ENCODE peak calls at places on chromosomes 6 and 20, in five cellular contexts. Y is effector memory CD8-positive, alpha-beta T cell; T is nephron progenitor cell; B is T-helper 1 cell; W is choroid plexus epithelial cell. F is an unnamed sample.

GRCh38 chr6:112571886-112572285 is 224.8 kb downstream of the RFPL4B start:
- DNase-seq in W (peak; percentile 43), B (no peak), Y (no peak), T (no peak), F (no peak)

GRCh38 chr6:163745566-163746400 is 331.3 kb downstream of the QKI start:
- DNase-seq in Y (no peak), B (no peak), W (peak; percentile 95), T (peak; percentile 39), F (no peak)

GRCh38 chr6:129501401-129502051 is 208.5 kb downstream of the ARHGAP18 start:
- DNase-seq in T (peak; percentile 27), W (peak; percentile 99), B (no peak), Y (no peak), F (peak; percentile 12)

GRCh38 chr6:73086726-73087125 is 138.6 kb downstream of the KHDC1L start:
- DNase-seq in W (no peak), B (no peak), T (no peak), Y (no peak), F (no peak)

GRCh38 chr6:26017567-26017966 is 55.0 kb downstream of the TRIM38 start:
- DNase-seq in B (peak; percentile 17), W (peak; percentile 95), T (peak; percentile 54), Y (peak; percentile 37), F (no peak)

GRCh38 chr6:26251354-26252081 is 113.5 kb upstream of the BTN3A2 start:
- DNase-seq in W (peak; percentile 95), B (no peak), Y (peak; percentile 54), T (peak; percentile 60), F (no peak)

GRCh38 chr6:88730602-88731001 is 232.8 kb downstream of the RNGTT start:
- DNase-seq in B (no peak), Y (no peak), T (no peak), W (peak; percentile 80), F (no peak)

GRCh38 chr6:9581155-9581554 is 833.7 kb downstream of the TFAP2A start:
- DNase-seq in W (no peak), T (no peak), Y (no peak), B (no peak), F (no peak)

GRCh38 chr20:63104312-63105181 is 97.8 kb upstream of the BHLHE23 start:
- DNase-seq in T (no peak), Y (no peak), B (no peak), W (no peak), F (no peak)

GRCh38 chr6:154738561-154738961 is 5.3 kb downstream of the SCAF8 start:
- DNase-seq in W (peak; percentile 49), T (no peak), Y (no peak), B (no peak), F (no peak)

F was measured in frontal cortex.